ENCODE peak calls at places on chromosomes 6 and 20, in nine cellular contexts. One of them, this sample, is unnamed.

GRCh38 chr6:150302801-150303138 is 66.0 kb upstream of the IYD start:
- DNase-seq in colonic mucosa: peak; percentile 46
- DNase-seq in GM23248: no peak
- DNase-seq in cardiac muscle cell: no peak
- DNase-seq in heart right ventricle: no peak
- DNase-seq in CD8-positive, alpha-beta T cell: no peak
- DNase-seq in psoas muscle: no peak
- DNase-seq in heart left ventricle: no peak
- DNase-seq in fibroblast of lung: no peak
- DNase-seq in this sample: no peak

GRCh38 chr6:131250121-131250520 is 114.9 kb downstream of the AKAP7 start:
- DNase-seq in colonic mucosa: peak; percentile 82
- DNase-seq in heart right ventricle: peak; percentile 43
- DNase-seq in CD8-positive, alpha-beta T cell: peak; percentile 17
- DNase-seq in cardiac muscle cell: peak; percentile 81
- DNase-seq in heart left ventricle: peak; percentile 71
- DNase-seq in psoas muscle: peak; percentile 48
- DNase-seq in GM23248: peak; percentile 62
- DNase-seq in fibroblast of lung: peak; percentile 62
- DNase-seq in this sample: no peak

GRCh38 chr6:75818061-75818855 is 69.2 kb downstream of the MYO6 start:
- DNase-seq in GM23248: peak; percentile 62
- DNase-seq in fibroblast of lung: no peak
- DNase-seq in cardiac muscle cell: no peak
- DNase-seq in colonic mucosa: no peak
- DNase-seq in heart right ventricle: no peak
- DNase-seq in psoas muscle: no peak
- DNase-seq in heart left ventricle: no peak
- DNase-seq in CD8-positive, alpha-beta T cell: no peak
- DNase-seq in this sample: no peak

GRCh38 chr6:36025260-36025931 is 955 bp upstream of the SLC26A8 start:
- DNase-seq in fibroblast of lung: peak; percentile 43
- DNase-seq in psoas muscle: no peak
- DNase-seq in GM23248: peak; percentile 66
- DNase-seq in heart left ventricle: no peak
- DNase-seq in heart right ventricle: no peak
- DNase-seq in colonic mucosa: no peak
- DNase-seq in CD8-positive, alpha-beta T cell: no peak
- DNase-seq in cardiac muscle cell: no peak
- DNase-seq in this sample: no peak

GRCh38 chr6:161038229-161039003 is 46.8 kb downstream of the MAP3K4 start:
- DNase-seq in psoas muscle: no peak
- DNase-seq in CD8-positive, alpha-beta T cell: no peak
- DNase-seq in colonic mucosa: peak; percentile 38
- DNase-seq in heart left ventricle: no peak
- DNase-seq in cardiac muscle cell: no peak
- DNase-seq in heart right ventricle: peak; percentile 46
- DNase-seq in GM23248: peak; percentile 97
- DNase-seq in fibroblast of lung: peak; percentile 92
- DNase-seq in this sample: no peak

GRCh38 chr6:60679175-60679574 is 1606.8 kb downstream of the KHDRBS2 start:
- DNase-seq in colonic mucosa: no peak
- DNase-seq in GM23248: no peak
- DNase-seq in heart left ventricle: no peak
- DNase-seq in heart right ventricle: no peak
- DNase-seq in fibroblast of lung: no peak
- DNase-seq in CD8-positive, alpha-beta T cell: no peak
- DNase-seq in cardiac muscle cell: no peak
- DNase-seq in psoas muscle: no peak
- DNase-seq in this sample: no peak

GRCh38 chr6:26520840-26521484 is 17.2 kb upstream of the HMGN4 start:
- DNase-seq in CD8-positive, alpha-beta T cell: peak; percentile 86
- DNase-seq in psoas muscle: peak; percentile 95
- DNase-seq in heart left ventricle: peak; percentile 94
- DNase-seq in colonic mucosa: peak; percentile 93
- DNase-seq in GM23248: peak; percentile 92
- DNase-seq in heart right ventricle: peak; percentile 90
- DNase-seq in fibroblast of lung: peak; percentile 87
- DNase-seq in cardiac muscle cell: peak; percentile 94
- DNase-seq in this sample: peak; percentile 88

GRCh38 chr20:4867036-4867435 is 134.3 kb downstream of the SLC23A2 start:
- DNase-seq in heart left ventricle: no peak
- DNase-seq in fibroblast of lung: no peak
- DNase-seq in cardiac muscle cell: no peak
- DNase-seq in GM23248: no peak
- DNase-seq in CD8-positive, alpha-beta T cell: no peak
- DNase-seq in psoas muscle: no peak
- DNase-seq in colonic mucosa: no peak
- DNase-seq in heart right ventricle: no peak
- DNase-seq in this sample: no peak

GRCh38 chr6:165922309-165922794 is 245.3 kb downstream of the TBXT start:
- DNase-seq in colonic mucosa: no peak
- DNase-seq in heart left ventricle: no peak
- DNase-seq in psoas muscle: no peak
- DNase-seq in cardiac muscle cell: no peak
- DNase-seq in CD8-positive, alpha-beta T cell: no peak
- DNase-seq in heart right ventricle: no peak
- DNase-seq in GM23248: peak; percentile 8
- DNase-seq in fibroblast of lung: peak; percentile 39
- DNase-seq in this sample: no peak

DNA sequence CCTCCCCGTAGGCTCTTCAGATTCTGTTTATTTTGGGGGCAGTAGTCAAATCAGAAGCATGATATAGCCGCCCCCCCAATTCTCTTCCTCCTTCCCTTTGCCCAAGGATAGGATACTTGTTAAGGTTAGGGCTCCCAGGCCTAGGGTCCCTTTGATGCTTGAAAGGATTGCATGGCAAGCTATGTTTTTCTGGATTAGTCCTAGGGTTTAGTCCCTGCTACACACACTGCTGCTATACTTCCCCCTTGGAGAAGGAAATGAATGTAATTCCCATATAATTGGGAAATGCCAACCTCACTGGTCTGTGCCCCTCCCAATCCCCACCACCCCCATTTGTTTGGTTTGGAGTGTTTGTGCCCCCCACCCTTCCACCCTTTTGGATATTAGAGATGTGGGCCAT is 62.8 kb downstream of the ZFAND3 start:
- DNase-seq in fibroblast of lung: no peak
- DNase-seq in psoas muscle: no peak
- DNase-seq in GM23248: no peak
- DNase-seq in heart left ventricle: no peak
- DNase-seq in CD8-positive, alpha-beta T cell: no peak
- DNase-seq in colonic mucosa: no peak
- DNase-seq in heart right ventricle: no peak
- DNase-seq in cardiac muscle cell: no peak
- DNase-seq in this sample: no peak
- H3K27ac ChIP-seq in fibroblast of lung: no peak overlapping the region
- H3K27ac ChIP-seq in psoas muscle: no peak overlapping the region
- H3K27ac ChIP-seq in GM23248: peak overlapping the region; percentile 16
- H3K27ac ChIP-seq in heart left ventricle: no peak overlapping the region
- H3K27ac ChIP-seq in CD8-positive, alpha-beta T cell: no peak overlapping the region
- H3K27ac ChIP-seq in colonic mucosa: no peak overlapping the region
- H3K27ac ChIP-seq in heart right ventricle: no peak overlapping the region
- H3K27ac ChIP-seq in cardiac muscle cell: no peak overlapping the region
- H3K27ac ChIP-seq in this sample: no peak overlapping the region

GRCh38 chr20:6034134-6034969 is 19.5 kb downstream of the LRRN4 start:
- DNase-seq in psoas muscle: no peak
- DNase-seq in cardiac muscle cell: peak; percentile 85
- DNase-seq in CD8-positive, alpha-beta T cell: no peak
- DNase-seq in fibroblast of lung: peak; percentile 28
- DNase-seq in GM23248: no peak
- DNase-seq in heart left ventricle: no peak
- DNase-seq in colonic mucosa: no peak
- DNase-seq in heart right ventricle: no peak
- DNase-seq in this sample: no peak
- H3K36me3 ChIP-seq in psoas muscle: peaks cover 3% of the 10 kb centered on the region
- H3K36me3 ChIP-seq in cardiac muscle cell: peaks cover 31% of the 10 kb centered on the region
- H3K36me3 ChIP-seq in CD8-positive, alpha-beta T cell: peaks cover 35% of the 10 kb centered on the region
- H3K36me3 ChIP-seq in fibroblast of lung: peaks cover 2% of the 10 kb centered on the region
- H3K36me3 ChIP-seq in GM23248: peaks cover 36% of the 10 kb centered on the region
- H3K36me3 ChIP-seq in heart left ventricle: no peaks in the 10 kb centered on the region
- H3K36me3 ChIP-seq in colonic mucosa: peaks cover 6% of the 10 kb centered on the region
- H3K36me3 ChIP-seq in heart right ventricle: peaks cover 73% of the 10 kb centered on the region
- H3K36me3 ChIP-seq in this sample: peaks cover 34% of the 10 kb centered on the region

GRCh38 chr20:62029951-62030350 is 35.7 kb downstream of the TAF4 start:
- DNase-seq in cardiac muscle cell: no peak
- DNase-seq in GM23248: no peak
- DNase-seq in heart left ventricle: no peak
- DNase-seq in heart right ventricle: no peak
- DNase-seq in colonic mucosa: no peak
- DNase-seq in psoas muscle: peak; percentile 50
- DNase-seq in CD8-positive, alpha-beta T cell: no peak
- DNase-seq in fibroblast of lung: no peak
- DNase-seq in this sample: no peak

GRCh38 chr20:62031462-62032092 is 34.1 kb downstream of the TAF4 start:
- DNase-seq in cardiac muscle cell: no peak
- DNase-seq in colonic mucosa: no peak
- DNase-seq in CD8-positive, alpha-beta T cell: no peak
- DNase-seq in fibroblast of lung: no peak
- DNase-seq in heart right ventricle: no peak
- DNase-seq in GM23248: no peak
- DNase-seq in psoas muscle: peak; percentile 23
- DNase-seq in heart left ventricle: peak; percentile 11
- DNase-seq in this sample: no peak

GRCh38 chr20:62030357-62030756 is 35.3 kb downstream of the TAF4 start:
- DNase-seq in heart left ventricle: peak; percentile 20
- DNase-seq in GM23248: no peak
- DNase-seq in psoas muscle: no peak
- DNase-seq in fibroblast of lung: no peak
- DNase-seq in colonic mucosa: no peak
- DNase-seq in heart right ventricle: no peak
- DNase-seq in CD8-positive, alpha-beta T cell: no peak
- DNase-seq in cardiac muscle cell: no peak
- DNase-seq in this sample: no peak

GRCh38 chr20:62030834-62031434 is 34.7 kb downstream of the TAF4 start:
- DNase-seq in GM23248: no peak
- DNase-seq in heart left ventricle: peak; percentile 34
- DNase-seq in psoas muscle: peak; percentile 26
- DNase-seq in fibroblast of lung: no peak
- DNase-seq in CD8-positive, alpha-beta T cell: peak; percentile 26
- DNase-seq in cardiac muscle cell: no peak
- DNase-seq in colonic mucosa: no peak
- DNase-seq in heart right ventricle: no peak
- DNase-seq in this sample: peak; percentile 41

DNA sequence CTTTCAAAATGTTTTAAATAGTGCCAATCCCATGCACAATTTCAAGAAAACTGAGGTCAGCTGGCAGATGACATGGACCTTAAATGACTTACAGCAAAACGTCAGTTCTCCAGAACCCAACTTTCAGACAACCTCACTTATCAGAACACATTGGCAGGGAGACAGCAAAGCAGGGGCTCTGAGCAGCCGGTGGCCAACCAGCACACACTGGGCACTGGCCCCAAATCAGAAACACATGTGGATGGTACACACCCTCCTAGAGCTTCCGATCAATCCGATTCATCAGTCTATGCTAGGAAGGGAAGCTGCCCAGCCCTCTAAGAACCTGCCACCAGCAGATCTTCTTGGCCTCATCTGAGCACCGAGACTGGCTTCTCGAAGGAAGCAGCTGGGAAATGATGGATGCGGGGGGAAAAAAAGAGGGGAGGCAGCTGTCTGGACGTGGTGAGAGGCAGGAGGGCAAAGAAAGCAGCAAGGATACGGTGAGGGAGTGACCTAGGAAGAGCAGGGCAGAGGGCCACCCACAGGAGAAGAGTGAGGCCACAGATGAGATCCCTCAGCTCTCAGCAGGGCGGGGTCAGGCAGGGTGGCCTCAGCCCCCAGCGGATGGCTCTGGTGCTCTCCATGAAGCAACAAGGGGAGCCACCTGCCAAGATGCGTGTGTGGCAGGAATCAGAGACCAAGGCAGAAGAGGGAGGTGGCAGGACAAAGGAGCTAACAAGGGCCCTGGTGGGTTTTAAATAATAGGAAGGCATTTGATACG is 32.9 kb downstream of the TAF4 start:
- DNase-seq in heart right ventricle: no peak
- DNase-seq in GM23248: peak; percentile 55
- DNase-seq in heart left ventricle: peak; percentile 31
- DNase-seq in psoas muscle: peak; percentile 55
- DNase-seq in fibroblast of lung: peak; percentile 27
- DNase-seq in colonic mucosa: no peak
- DNase-seq in cardiac muscle cell: no peak
- DNase-seq in CD8-positive, alpha-beta T cell: no peak
- DNase-seq in this sample: no peak
- H3K4me1 ChIP-seq in heart right ventricle: peaks cover 16% of the 10 kb centered on the region
- H3K4me1 ChIP-seq in GM23248: peaks cover 18% of the 10 kb centered on the region
- H3K4me1 ChIP-seq in heart left ventricle: peaks cover 10% of the 10 kb centered on the region
- H3K4me1 ChIP-seq in psoas muscle: peaks cover 20% of the 10 kb centered on the region
- H3K4me1 ChIP-seq in fibroblast of lung: no peaks in the 10 kb centered on the region
- H3K4me1 ChIP-seq in colonic mucosa: no peaks in the 10 kb centered on the region
- H3K4me1 ChIP-seq in cardiac muscle cell: no peaks in the 10 kb centered on the region
- H3K4me1 ChIP-seq in CD8-positive, alpha-beta T cell: peaks cover 34% of the 10 kb centered on the region
- H3K4me1 ChIP-seq in this sample: peaks cover 35% of the 10 kb centered on the region

GRCh38 chr20:53737404-53738038 is 143.9 kb upstream of the ZNF217 start:
- DNase-seq in cardiac muscle cell: no peak
- DNase-seq in heart right ventricle: no peak
- DNase-seq in psoas muscle: no peak
- DNase-seq in heart left ventricle: no peak
- DNase-seq in CD8-positive, alpha-beta T cell: no peak
- DNase-seq in GM23248: peak; percentile 50
- DNase-seq in fibroblast of lung: no peak
- DNase-seq in colonic mucosa: no peak
- DNase-seq in this sample: no peak

GRCh38 chr20:53736757-53737403 is 143.2 kb upstream of the ZNF217 start:
- DNase-seq in psoas muscle: no peak
- DNase-seq in fibroblast of lung: no peak
- DNase-seq in CD8-positive, alpha-beta T cell: no peak
- DNase-seq in heart right ventricle: peak; percentile 21
- DNase-seq in heart left ventricle: no peak
- DNase-seq in cardiac muscle cell: no peak
- DNase-seq in colonic mucosa: no peak
- DNase-seq in GM23248: peak; percentile 76
- DNase-seq in this sample: no peak

GRCh38 chr20:53734006-53734688 is 140.5 kb upstream of the ZNF217 start:
- DNase-seq in psoas muscle: no peak
- DNase-seq in cardiac muscle cell: no peak
- DNase-seq in colonic mucosa: no peak
- DNase-seq in heart right ventricle: no peak
- DNase-seq in heart left ventricle: no peak
- DNase-seq in fibroblast of lung: no peak
- DNase-seq in GM23248: peak; percentile 19
- DNase-seq in CD8-positive, alpha-beta T cell: no peak
- DNase-seq in this sample: no peak

GRCh38 chr20:53736122-53736756 is 142.6 kb upstream of the ZNF217 start:
- DNase-seq in CD8-positive, alpha-beta T cell: no peak
- DNase-seq in cardiac muscle cell: peak; percentile 40
- DNase-seq in heart left ventricle: no peak
- DNase-seq in GM23248: peak; percentile 17
- DNase-seq in colonic mucosa: no peak
- DNase-seq in heart right ventricle: no peak
- DNase-seq in psoas muscle: no peak
- DNase-seq in fibroblast of lung: no peak
- DNase-seq in this sample: no peak

DNA sequence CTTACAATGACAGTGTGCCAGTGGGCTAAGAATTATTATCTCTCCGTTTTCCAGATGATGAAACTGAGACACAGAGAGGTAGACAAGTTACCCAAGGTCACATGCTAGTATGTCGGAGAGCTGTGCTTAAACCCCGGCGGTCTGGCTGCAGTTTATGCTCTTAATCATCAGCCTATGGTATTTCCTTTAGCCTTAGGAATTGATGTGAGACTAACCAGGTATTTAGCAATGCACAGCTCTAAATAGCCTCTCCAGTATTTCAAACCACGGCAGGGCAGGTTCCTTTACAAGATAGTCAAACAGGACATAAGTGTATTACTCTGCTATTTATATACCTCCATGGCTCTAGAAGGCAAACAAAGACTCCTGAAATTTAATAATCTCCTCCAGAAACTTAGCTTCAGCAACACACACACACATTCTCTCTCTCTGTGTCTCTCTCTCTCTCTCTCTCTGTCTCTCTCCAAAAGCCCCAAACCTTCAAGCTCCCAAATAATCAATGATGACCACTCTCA is 142.0 kb upstream of the ZNF217 start:
- DNase-seq in CD8-positive, alpha-beta T cell: no peak
- DNase-seq in heart left ventricle: no peak
- DNase-seq in psoas muscle: no peak
- DNase-seq in colonic mucosa: no peak
- DNase-seq in cardiac muscle cell: peak; percentile 69
- DNase-seq in GM23248: peak; percentile 94
- DNase-seq in heart right ventricle: no peak
- DNase-seq in fibroblast of lung: peak; percentile 70
- DNase-seq in this sample: no peak
- H3K27ac ChIP-seq in CD8-positive, alpha-beta T cell: no peak overlapping the region
- H3K27ac ChIP-seq in heart left ventricle: peak overlapping the region; percentile 78
- H3K27ac ChIP-seq in psoas muscle: no peak overlapping the region
- H3K27ac ChIP-seq in colonic mucosa: no peak overlapping the region
- H3K27ac ChIP-seq in cardiac muscle cell: peak overlapping the region; percentile 94
- H3K27ac ChIP-seq in GM23248: peak overlapping the region; percentile 95
- H3K27ac ChIP-seq in heart right ventricle: peak overlapping the region; percentile 13
- H3K27ac ChIP-seq in fibroblast of lung: no peak overlapping the region
- H3K27ac ChIP-seq in this sample: no peak overlapping the region